ENCODE peak calls at places on chromosomes 5 and 9, in five cellular contexts. M is K562, B is HepG2, L is H1, I is GM12891. D is an unnamed sample.

GRCh38 chr9:121399883-121400607 is 30.0 kb upstream of the STOM start:
- DNase-seq in M (peak; percentile 43), B (peak; percentile 69), L (no peak), I (no peak), D (peak; percentile 2)

GRCh38 chr9:121785673-121786542 is 134.5 kb downstream of the DAB2IP start:
- DNase-seq in M (no peak), B (no peak), L (no peak), I (no peak), D (peak; percentile 9)

GRCh38 chr9:114694146-114694545 is 12.2 kb upstream of the TEX48 start:
- DNase-seq in M (no peak), B (no peak), L (no peak), I (no peak), D (no peak)

GRCh38 chr5:172104801-172105701 is 83.0 kb downstream of the STK10 start:
- DNase-seq in M (no peak), B (no peak), L (no peak), I (no peak), D (no peak)

GRCh38 chr5:10140195-10140973 is 109.3 kb downstream of the ATPSCKMT start:
- DNase-seq in M (no peak), B (peak; percentile 35), L (no peak), I (no peak), D (no peak)

GRCh38 chr5:31408814-31409213 is 123.1 kb downstream of the DROSHA start:
- DNase-seq in M (no peak), B (no peak), L (no peak), I (no peak), D (no peak)

GRCh38 chr5:172364773-172365172 is 81.2 kb upstream of the UBTD2 start:
- DNase-seq in M (no peak), B (no peak), L (no peak), I (no peak), D (no peak)

GRCh38 chr5:150057511-150057910 is 28.8 kb downstream of the CSF1R start:
- DNase-seq in M (no peak), B (no peak), L (no peak), I (no peak), D (no peak)

GRCh38 chr9:104858271-104858670 is 69.7 kb downstream of the ABCA1 start:
- DNase-seq in M (no peak), B (no peak), L (no peak), I (no peak), D (no peak)

GRCh38 chr5:65482280-65482726 is 583 bp upstream of the ADAMTS6 start:
- DNase-seq in M (peak; percentile 14), B (no peak), L (no peak), I (no peak), D (no peak)

GRCh38 chr5:9626955-9627354 is 3.2 kb downstream of the TAS2R1 start:
- DNase-seq in M (no peak), B (no peak), L (no peak), I (no peak), D (no peak)

GRCh38 chr9:137046094-137046787 is at the start of gene NPDC1:
- DNase-seq in M (peak; percentile 83), B (peak; percentile 71), L (peak; percentile 99), I (peak; percentile 97), D (peak; percentile 97)

GRCh38 chr9:128145536-128145935 is 3.7 kb upstream of the LCN2 start:
- DNase-seq in M (no peak), B (no peak), L (no peak), I (no peak), D (peak; percentile 6)

GRCh38 chr9:36091028-36091953 is 45.2 kb upstream of the GLIPR2 start:
- DNase-seq in M (no peak), B (peak; percentile 63), L (no peak), I (no peak), D (no peak)

GRCh38 chr9:138010274-138010800 is 132.8 kb downstream of the CACNA1B start:
- DNase-seq in M (no peak), B (no peak), L (no peak), I (no peak), D (no peak)

GRCh38 chr5:54087436-54087835 is 222.9 kb downstream of the ARL15 start:
- DNase-seq in M (no peak), B (no peak), L (no peak), I (no peak), D (no peak)

GRCh38 chr9:122403381-122404002 is 32.7 kb downstream of the PTGS1 start:
- DNase-seq in M (no peak), B (no peak), L (no peak), I (no peak), D (no peak)

GRCh38 chr5:168214071-168214470 is 77.4 kb upstream of the WWC1 start:
- DNase-seq in M (no peak), B (no peak), L (no peak), I (no peak), D (no peak)

DNA sequence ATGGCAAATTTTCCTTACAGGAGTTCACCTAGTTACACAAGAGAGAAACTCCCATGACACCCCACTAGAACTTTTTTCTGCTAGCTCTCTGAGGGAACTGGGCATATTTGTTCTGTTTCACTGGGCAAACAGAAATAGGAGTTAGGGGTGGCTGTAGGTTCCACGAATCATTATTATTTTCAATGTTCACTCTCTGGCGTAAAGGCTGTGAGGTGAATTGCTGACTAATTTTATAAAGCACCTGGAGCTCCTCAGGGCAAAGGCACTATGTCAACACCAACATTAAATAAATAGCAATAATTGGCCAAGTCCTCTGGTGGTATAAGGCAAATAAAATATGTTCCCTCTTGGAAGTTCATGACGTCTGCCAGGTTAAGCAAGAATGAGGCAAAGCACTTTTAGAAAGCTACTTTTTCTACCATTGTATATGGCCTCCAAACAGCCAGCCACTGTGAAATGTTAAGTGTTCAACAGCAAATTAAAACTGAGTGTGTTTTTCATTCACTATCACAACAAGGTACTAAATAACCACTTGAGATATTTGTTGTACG is 344.6 kb downstream of the PDE4D start:
- DNase-seq in M (no peak), B (peak; percentile 21), L (no peak), I (no peak), D (no peak)
- TF ChIP-seq TAF1 in M (no peak), B (no peak), L (no peak), I (no peak), D (no peak)

GRCh38 chr5:173468821-173469251 is 140.6 kb upstream of the STC2 start:
- DNase-seq in M (no peak), B (no peak), L (no peak), I (no peak), D (no peak)
- TF ChIP-seq POLR2AphosphoS5 in M (no peak), B (no peak), L (no peak), I (no peak), D (no peak)

GRCh38 chr9:33510264-33511183 is 13.5 kb upstream of the ANKRD18B start:
- DNase-seq in M (peak; percentile 27), B (no peak), L (peak; percentile 71), I (peak; percentile 4), D (no peak)
- TF ChIP-seq POLR2A in M (peak; percentile 88), B (no peak), L (peak; percentile 81), I (no peak), D (peak; percentile 20)

DNA sequence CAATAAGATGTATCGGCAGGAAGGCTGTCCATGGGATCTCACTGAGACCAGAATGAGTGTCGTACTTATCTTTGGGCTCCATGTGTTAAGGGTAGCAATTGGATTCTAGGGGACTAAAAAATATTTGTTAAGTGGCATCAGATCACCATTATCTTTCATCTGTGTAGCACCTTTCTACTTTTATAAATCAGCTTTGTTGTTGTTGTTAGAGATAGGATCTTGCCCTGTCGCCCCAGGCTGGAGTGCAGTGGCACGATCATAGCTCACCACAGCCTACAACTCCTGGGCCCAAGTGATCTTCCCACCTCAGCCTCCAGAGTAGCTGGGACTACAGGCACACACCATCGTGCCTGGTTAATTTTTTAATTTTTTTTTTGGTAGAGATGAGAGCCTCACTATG is 220.5 kb downstream of the SMARCA2 start:
- DNase-seq in M (no peak), B (no peak), L (no peak), I (no peak), D (no peak)
- TF ChIP-seq TAF1 in M (no peak), B (no peak), L (no peak), I (no peak), D (no peak)

DNA sequence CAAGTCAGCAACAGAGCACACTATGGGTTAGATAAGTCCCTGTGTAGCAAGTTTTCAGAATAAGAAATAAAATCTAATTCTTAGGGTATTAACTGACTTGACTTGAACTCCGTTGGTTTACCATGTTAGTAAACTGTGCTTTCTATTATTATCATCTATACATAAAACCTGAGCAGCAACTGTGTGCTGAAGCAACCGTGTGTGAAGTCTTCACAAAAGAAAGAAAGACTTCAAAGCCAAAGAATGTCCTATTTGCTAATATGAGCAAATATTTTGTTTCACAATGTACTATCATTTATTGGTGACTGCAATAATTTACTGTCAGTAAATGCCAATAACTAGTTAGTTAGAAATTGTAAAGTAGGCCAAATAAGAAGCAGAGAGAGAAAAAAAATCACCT is 32.7 kb downstream of the ERAP1 start:
- DNase-seq in M (no peak), B (no peak), L (no peak), I (no peak), D (no peak)
- TF ChIP-seq POLR2AphosphoS5 in M (no peak), B (no peak), L (no peak), I (no peak), D (no peak)

D was measured in GM12892.